ENCODE peak calls at places on chromosomes 7 and 10, in ten cellular contexts. W is breast epithelium, M is HT1080, S is NCI-H1105, V is SK-N-DZ, Q is right lobe of liver, O is HEK293T, P is epithelial cell of esophagus, F is HuH-7.5, R is NB4. Y is an unnamed sample.

GRCh38 chr10:81546243-81546642 is 328.8 kb upstream of the NRG3 start:
- DNase-seq in W (no peak), M (no peak), S (no peak), V (no peak), Q (no peak), O (no peak), P (no peak), F (no peak), R (no peak), Y (no peak)

GRCh38 chr7:94195201-94195600 is 191.0 kb upstream of the BET1 start:
- DNase-seq in W (no peak), M (no peak), S (no peak), V (peak), Q (no peak), O (no peak), P (peak), F (no peak), R (no peak), Y (peak)

GRCh38 chr7:65219623-65220022 is 154.0 kb upstream of the ZNF92 start:
- DNase-seq in W (no peak), M (no peak), S (no peak), V (no peak), Q (no peak), O (no peak), P (no peak), F (no peak), R (no peak), Y (no peak)

GRCh38 chr10:31760674-31761081 is 168.0 kb downstream of the ARHGAP12 start:
- DNase-seq in W (no peak), M (no peak), S (no peak), V (no peak), Q (no peak), O (no peak), P (no peak), F (no peak), R (no peak), Y (peak)

GRCh38 chr10:21449288-21449966 is 76.1 kb downstream of the SKIDA1 start:
- DNase-seq in W (no peak), M (no peak), S (no peak), V (no peak), Q (no peak), O (no peak), P (no peak), F (no peak), R (peak), Y (no peak)

GRCh38 chr10:79390551-79391229 is 43.4 kb downstream of the PPIF start:
- DNase-seq in W (no peak), M (no peak), S (no peak), V (no peak), Q (peak), O (no peak), P (no peak), F (no peak), R (no peak), Y (no peak)

GRCh38 chr10:73907841-73908517 is 3.0 kb upstream of the PLAU start:
- DNase-seq in W (no peak), M (peak), S (no peak), V (no peak), Q (no peak), O (no peak), P (peak), F (no peak), R (peak), Y (peak)

GRCh38 chr7:100547872-100548271 is 8.9 kb downstream of the AGFG2 start:
- DNase-seq in W (no peak), M (peak), S (no peak), V (no peak), Q (no peak), O (no peak), P (no peak), F (no peak), R (no peak), Y (no peak)

GRCh38 chr7:149828357-149829309 is 9.5 kb upstream of the ZNF862 start:
- DNase-seq in W (no peak), M (no peak), S (no peak), V (no peak), Q (no peak), O (no peak), P (no peak), F (no peak), R (no peak), Y (no peak)

GRCh38 chr10:88991161-88991899 is 732 bp downstream of the FAS start:
- DNase-seq in W (peak), M (peak), S (no peak), V (peak), Q (peak), O (peak), P (peak), F (peak), R (peak), Y (peak)